ENCODE peak calls at places on chromosomes 3 and 15, in nine cellular contexts. One of them, this sample, is unnamed.

GRCh38 chr15:57476533-57476975 is 100.2 kb downstream of the CGNL1 start:
- DNase-seq in HL-60: no peak
- DNase-seq in B cell: no peak
- DNase-seq in heart right ventricle: no peak
- DNase-seq in MM.1S: no peak
- DNase-seq in naive B cell: no peak
- DNase-seq in GM13977: no peak
- DNase-seq in AML-193: no peak
- DNase-seq in activated T-cell treated with anti-CD3 and anti-CD28 coated beads for 4 hours: no peak
- DNase-seq in this sample: no peak

GRCh38 chr3:33612641-33613040 is 105.4 kb downstream of the CLASP2 start:
- DNase-seq in HL-60: no peak
- DNase-seq in GM13977: no peak
- DNase-seq in MM.1S: no peak
- DNase-seq in AML-193: no peak
- DNase-seq in naive B cell: no peak
- DNase-seq in B cell: no peak
- DNase-seq in heart right ventricle: no peak
- DNase-seq in activated T-cell treated with anti-CD3 and anti-CD28 coated beads for 4 hours: no peak
- DNase-seq in this sample: no peak

GRCh38 chr3:72625616-72626337 is 222.5 kb downstream of the SHQ1 start:
- DNase-seq in GM13977: no peak
- DNase-seq in activated T-cell treated with anti-CD3 and anti-CD28 coated beads for 4 hours: no peak
- DNase-seq in MM.1S: no peak
- DNase-seq in B cell: no peak
- DNase-seq in naive B cell: no peak
- DNase-seq in AML-193: no peak
- DNase-seq in heart right ventricle: no peak
- DNase-seq in HL-60: peak; percentile 44
- DNase-seq in this sample: no peak

GRCh38 chr3:33096103-33096868 is 660 bp downstream of the GLB1 start:
- DNase-seq in MM.1S: peak; percentile 56
- DNase-seq in GM13977: peak; percentile 61
- DNase-seq in AML-193: peak; percentile 56
- DNase-seq in heart right ventricle: no peak
- DNase-seq in B cell: peak; percentile 71
- DNase-seq in HL-60: peak; percentile 74
- DNase-seq in naive B cell: peak; percentile 73
- DNase-seq in activated T-cell treated with anti-CD3 and anti-CD28 coated beads for 4 hours: peak; percentile 11
- DNase-seq in this sample: peak; percentile 55

GRCh38 chr3:107241217-107241616 is 136.0 kb upstream of the CCDC54 start:
- DNase-seq in GM13977: peak; percentile 23
- DNase-seq in heart right ventricle: peak; percentile 21
- DNase-seq in naive B cell: peak; percentile 17
- DNase-seq in HL-60: peak; percentile 7
- DNase-seq in AML-193: no peak
- DNase-seq in B cell: peak; percentile 32
- DNase-seq in activated T-cell treated with anti-CD3 and anti-CD28 coated beads for 4 hours: no peak
- DNase-seq in MM.1S: peak; percentile 57
- DNase-seq in this sample: no peak

GRCh38 chr15:68674975-68675374 is 96.2 kb downstream of the CORO2B start:
- DNase-seq in GM13977: no peak
- DNase-seq in naive B cell: no peak
- DNase-seq in HL-60: peak; percentile 87
- DNase-seq in MM.1S: peak; percentile 46
- DNase-seq in B cell: no peak
- DNase-seq in AML-193: peak; percentile 93
- DNase-seq in heart right ventricle: no peak
- DNase-seq in activated T-cell treated with anti-CD3 and anti-CD28 coated beads for 4 hours: no peak
- DNase-seq in this sample: peak; percentile 44

GRCh38 chr15:61839541-61839940 is 220.7 kb downstream of the VPS13C start:
- DNase-seq in B cell: no peak
- DNase-seq in MM.1S: peak; percentile 60
- DNase-seq in activated T-cell treated with anti-CD3 and anti-CD28 coated beads for 4 hours: no peak
- DNase-seq in heart right ventricle: no peak
- DNase-seq in HL-60: no peak
- DNase-seq in naive B cell: no peak
- DNase-seq in GM13977: no peak
- DNase-seq in AML-193: no peak
- DNase-seq in this sample: no peak

GRCh38 chr15:69389426-69389825 is 24.7 kb upstream of the KIF23 start:
- DNase-seq in B cell: no peak
- DNase-seq in MM.1S: no peak
- DNase-seq in activated T-cell treated with anti-CD3 and anti-CD28 coated beads for 4 hours: no peak
- DNase-seq in HL-60: no peak
- DNase-seq in heart right ventricle: no peak
- DNase-seq in GM13977: no peak
- DNase-seq in AML-193: no peak
- DNase-seq in naive B cell: no peak
- DNase-seq in this sample: no peak

GRCh38 chr3:194327030-194327413 is 24.1 kb downstream of the CPN2 start:
- DNase-seq in B cell: no peak
- DNase-seq in GM13977: no peak
- DNase-seq in HL-60: no peak
- DNase-seq in AML-193: no peak
- DNase-seq in activated T-cell treated with anti-CD3 and anti-CD28 coated beads for 4 hours: no peak
- DNase-seq in heart right ventricle: no peak
- DNase-seq in naive B cell: no peak
- DNase-seq in MM.1S: no peak
- DNase-seq in this sample: no peak

GRCh38 chr15:45734244-45734643 is 99.4 kb downstream of the SQOR start:
- DNase-seq in GM13977: no peak
- DNase-seq in naive B cell: no peak
- DNase-seq in heart right ventricle: no peak
- DNase-seq in activated T-cell treated with anti-CD3 and anti-CD28 coated beads for 4 hours: no peak
- DNase-seq in B cell: no peak
- DNase-seq in AML-193: no peak
- DNase-seq in HL-60: no peak
- DNase-seq in MM.1S: peak; percentile 24
- DNase-seq in this sample: no peak

GRCh38 chr3:177055557-177056290 is 141.6 kb downstream of the TBL1XR1 start:
- DNase-seq in heart right ventricle: no peak
- DNase-seq in HL-60: no peak
- DNase-seq in MM.1S: peak; percentile 47
- DNase-seq in activated T-cell treated with anti-CD3 and anti-CD28 coated beads for 4 hours: no peak
- DNase-seq in B cell: no peak
- DNase-seq in naive B cell: no peak
- DNase-seq in AML-193: no peak
- DNase-seq in GM13977: no peak
- DNase-seq in this sample: no peak

GRCh38 chr15:31325432-31325975 is 1.1 kb upstream of the KLF13 start:
- DNase-seq in GM13977: no peak
- DNase-seq in activated T-cell treated with anti-CD3 and anti-CD28 coated beads for 4 hours: no peak
- DNase-seq in MM.1S: peak; percentile 40
- DNase-seq in B cell: peak; percentile 71
- DNase-seq in AML-193: no peak
- DNase-seq in heart right ventricle: peak; percentile 88
- DNase-seq in naive B cell: peak; percentile 61
- DNase-seq in HL-60: peak; percentile 67
- DNase-seq in this sample: peak; percentile 50

GRCh38 chr15:76391309-76391708 is 54.7 kb downstream of the ISL2 start:
- DNase-seq in heart right ventricle: no peak
- DNase-seq in AML-193: no peak
- DNase-seq in GM13977: no peak
- DNase-seq in HL-60: no peak
- DNase-seq in B cell: no peak
- DNase-seq in activated T-cell treated with anti-CD3 and anti-CD28 coated beads for 4 hours: no peak
- DNase-seq in naive B cell: no peak
- DNase-seq in MM.1S: no peak
- DNase-seq in this sample: no peak

GRCh38 chr3:23161896-23162570 is 41.1 kb upstream of the UBE2E2 start:
- DNase-seq in B cell: no peak
- DNase-seq in GM13977: peak; percentile 24
- DNase-seq in AML-193: no peak
- DNase-seq in heart right ventricle: no peak
- DNase-seq in HL-60: no peak
- DNase-seq in naive B cell: no peak
- DNase-seq in activated T-cell treated with anti-CD3 and anti-CD28 coated beads for 4 hours: no peak
- DNase-seq in MM.1S: peak; percentile 98
- DNase-seq in this sample: peak; percentile 25

GRCh38 chr3:47414161-47414564 is 33.3 kb downstream of the PTPN23 start:
- DNase-seq in AML-193: no peak
- DNase-seq in activated T-cell treated with anti-CD3 and anti-CD28 coated beads for 4 hours: no peak
- DNase-seq in B cell: peak; percentile 49
- DNase-seq in naive B cell: no peak
- DNase-seq in GM13977: no peak
- DNase-seq in HL-60: no peak
- DNase-seq in MM.1S: no peak
- DNase-seq in heart right ventricle: no peak
- DNase-seq in this sample: no peak

GRCh38 chr15:81049835-81050234 is 49.1 kb downstream of the TLNRD1 start:
- DNase-seq in B cell: no peak
- DNase-seq in HL-60: no peak
- DNase-seq in MM.1S: no peak
- DNase-seq in heart right ventricle: no peak
- DNase-seq in naive B cell: no peak
- DNase-seq in AML-193: no peak
- DNase-seq in GM13977: no peak
- DNase-seq in activated T-cell treated with anti-CD3 and anti-CD28 coated beads for 4 hours: no peak
- DNase-seq in this sample: no peak

GRCh38 chr3:156135921-156136655 is 15.7 kb downstream of the KCNAB1 start:
- DNase-seq in activated T-cell treated with anti-CD3 and anti-CD28 coated beads for 4 hours: no peak
- DNase-seq in naive B cell: no peak
- DNase-seq in heart right ventricle: no peak
- DNase-seq in GM13977: no peak
- DNase-seq in AML-193: no peak
- DNase-seq in MM.1S: no peak
- DNase-seq in B cell: no peak
- DNase-seq in HL-60: no peak
- DNase-seq in this sample: no peak

GRCh38 chr15:35112346-35112745 is 27.3 kb upstream of the NANOGP8 start:
- DNase-seq in MM.1S: no peak
- DNase-seq in AML-193: no peak
- DNase-seq in naive B cell: no peak
- DNase-seq in GM13977: no peak
- DNase-seq in activated T-cell treated with anti-CD3 and anti-CD28 coated beads for 4 hours: no peak
- DNase-seq in B cell: no peak
- DNase-seq in heart right ventricle: no peak
- DNase-seq in HL-60: no peak
- DNase-seq in this sample: no peak

GRCh38 chr15:44438402-44438801 is 11.0 kb downstream of the CTDSPL2 start:
- DNase-seq in GM13977: no peak
- DNase-seq in activated T-cell treated with anti-CD3 and anti-CD28 coated beads for 4 hours: no peak
- DNase-seq in B cell: no peak
- DNase-seq in HL-60: no peak
- DNase-seq in heart right ventricle: no peak
- DNase-seq in naive B cell: no peak
- DNase-seq in AML-193: no peak
- DNase-seq in MM.1S: no peak
- DNase-seq in this sample: no peak

GRCh38 chr3:157111578-157111977 is 48.4 kb downstream of the CCNL1 start:
- DNase-seq in GM13977: no peak
- DNase-seq in naive B cell: no peak
- DNase-seq in AML-193: no peak
- DNase-seq in heart right ventricle: no peak
- DNase-seq in B cell: no peak
- DNase-seq in activated T-cell treated with anti-CD3 and anti-CD28 coated beads for 4 hours: no peak
- DNase-seq in HL-60: no peak
- DNase-seq in MM.1S: no peak
- DNase-seq in this sample: no peak

GRCh38 chr3:122789585-122790273 is 3.9 kb downstream of the HSPBAP1 start:
- DNase-seq in heart right ventricle: no peak
- DNase-seq in MM.1S: no peak
- DNase-seq in naive B cell: no peak
- DNase-seq in GM13977: no peak
- DNase-seq in activated T-cell treated with anti-CD3 and anti-CD28 coated beads for 4 hours: no peak
- DNase-seq in B cell: no peak
- DNase-seq in AML-193: no peak
- DNase-seq in HL-60: no peak
- DNase-seq in this sample: no peak

GRCh38 chr3:36650271-36650671 is 114.1 kb downstream of the DCLK3 start:
- DNase-seq in MM.1S: no peak
- DNase-seq in GM13977: no peak
- DNase-seq in AML-193: no peak
- DNase-seq in B cell: no peak
- DNase-seq in naive B cell: no peak
- DNase-seq in HL-60: no peak
- DNase-seq in activated T-cell treated with anti-CD3 and anti-CD28 coated beads for 4 hours: no peak
- DNase-seq in heart right ventricle: no peak
- DNase-seq in this sample: no peak

GRCh38 chr3:98326945-98327344 is 26.7 kb upstream of the OR5K4 start:
- DNase-seq in activated T-cell treated with anti-CD3 and anti-CD28 coated beads for 4 hours: no peak
- DNase-seq in HL-60: no peak
- DNase-seq in MM.1S: peak; percentile 15
- DNase-seq in heart right ventricle: no peak
- DNase-seq in B cell: no peak
- DNase-seq in naive B cell: no peak
- DNase-seq in GM13977: peak; percentile 5
- DNase-seq in AML-193: no peak
- DNase-seq in this sample: peak; percentile 4

GRCh38 chr3:33152363-33153360 is 38.8 kb downstream of the CRTAP start:
- DNase-seq in AML-193: no peak
- DNase-seq in naive B cell: no peak
- DNase-seq in activated T-cell treated with anti-CD3 and anti-CD28 coated beads for 4 hours: no peak
- DNase-seq in GM13977: no peak
- DNase-seq in B cell: no peak
- DNase-seq in HL-60: no peak
- DNase-seq in MM.1S: no peak
- DNase-seq in heart right ventricle: no peak
- DNase-seq in this sample: no peak

GRCh38 chr15:52760562-52760961 is 29.6 kb downstream of the ONECUT1 start:
- DNase-seq in HL-60: no peak
- DNase-seq in AML-193: no peak
- DNase-seq in activated T-cell treated with anti-CD3 and anti-CD28 coated beads for 4 hours: no peak
- DNase-seq in MM.1S: no peak
- DNase-seq in GM13977: no peak
- DNase-seq in heart right ventricle: no peak
- DNase-seq in naive B cell: no peak
- DNase-seq in B cell: no peak
- DNase-seq in this sample: no peak

GRCh38 chr15:68706256-68706655 is 114.4 kb downstream of the ANP32A start:
- DNase-seq in B cell: no peak
- DNase-seq in MM.1S: no peak
- DNase-seq in activated T-cell treated with anti-CD3 and anti-CD28 coated beads for 4 hours: no peak
- DNase-seq in HL-60: no peak
- DNase-seq in naive B cell: no peak
- DNase-seq in AML-193: no peak
- DNase-seq in heart right ventricle: no peak
- DNase-seq in GM13977: no peak
- DNase-seq in this sample: no peak

GRCh38 chr3:6132684-6133432 is 728.1 kb upstream of the GRM7 start:
- DNase-seq in B cell: no peak
- DNase-seq in MM.1S: no peak
- DNase-seq in heart right ventricle: no peak
- DNase-seq in GM13977: no peak
- DNase-seq in HL-60: no peak
- DNase-seq in activated T-cell treated with anti-CD3 and anti-CD28 coated beads for 4 hours: no peak
- DNase-seq in AML-193: no peak
- DNase-seq in naive B cell: no peak
- DNase-seq in this sample: peak; percentile 14

GRCh38 chr15:64915518-64916227 is 4.0 kb downstream of the ANKDD1A start:
- DNase-seq in activated T-cell treated with anti-CD3 and anti-CD28 coated beads for 4 hours: no peak
- DNase-seq in heart right ventricle: no peak
- DNase-seq in HL-60: no peak
- DNase-seq in B cell: no peak
- DNase-seq in AML-193: no peak
- DNase-seq in naive B cell: no peak
- DNase-seq in GM13977: no peak
- DNase-seq in MM.1S: no peak
- DNase-seq in this sample: no peak

GRCh38 chr15:62119926-62120273 is 45.2 kb downstream of the C2CD4B start:
- DNase-seq in naive B cell: no peak
- DNase-seq in HL-60: no peak
- DNase-seq in activated T-cell treated with anti-CD3 and anti-CD28 coated beads for 4 hours: no peak
- DNase-seq in MM.1S: no peak
- DNase-seq in GM13977: no peak
- DNase-seq in B cell: no peak
- DNase-seq in AML-193: no peak
- DNase-seq in heart right ventricle: no peak
- DNase-seq in this sample: no peak

GRCh38 chr15:35141743-35142356 is 56.8 kb upstream of the NANOGP8 start:
- DNase-seq in heart right ventricle: no peak
- DNase-seq in MM.1S: no peak
- DNase-seq in B cell: no peak
- DNase-seq in AML-193: peak; percentile 62
- DNase-seq in GM13977: no peak
- DNase-seq in naive B cell: no peak
- DNase-seq in HL-60: no peak
- DNase-seq in activated T-cell treated with anti-CD3 and anti-CD28 coated beads for 4 hours: no peak
- DNase-seq in this sample: no peak

GRCh38 chr15:42033214-42033873 is 12.5 kb upstream of the PLA2G4E start:
- DNase-seq in naive B cell: no peak
- DNase-seq in GM13977: no peak
- DNase-seq in heart right ventricle: no peak
- DNase-seq in AML-193: no peak
- DNase-seq in MM.1S: no peak
- DNase-seq in B cell: no peak
- DNase-seq in HL-60: no peak
- DNase-seq in activated T-cell treated with anti-CD3 and anti-CD28 coated beads for 4 hours: no peak
- DNase-seq in this sample: no peak

This sample was measured in GM20000.